ENCODE peak calls at places on chromosomes 13 and 19, in five cellular contexts. One of them, this sample, is unnamed.

GRCh38 chr19:21680679-21681078 is 86.7 kb downstream of the ZNF100 start:
- DNase-seq in sigmoid colon: no peak
- DNase-seq in tibial nerve: no peak
- DNase-seq in ovary: no peak
- DNase-seq in K562: no peak
- DNase-seq in this sample: no peak

GRCh38 chr19:35959040-35959967 is 23.1 kb downstream of the LRFN3 start:
- DNase-seq in sigmoid colon: no peak
- DNase-seq in tibial nerve: no peak
- DNase-seq in ovary: no peak
- DNase-seq in K562: peak
- DNase-seq in this sample: peak

GRCh38 chr19:48965806-48966540 is 864 bp downstream of the FTL start:
- DNase-seq in sigmoid colon: peak
- DNase-seq in tibial nerve: peak
- DNase-seq in ovary: peak
- DNase-seq in K562: peak
- DNase-seq in this sample: peak

GRCh38 chr19:48418317-48419064 is 25.0 kb downstream of the GRIN2D start:
- DNase-seq in sigmoid colon: no peak
- DNase-seq in tibial nerve: no peak
- DNase-seq in ovary: no peak
- DNase-seq in K562: peak
- DNase-seq in this sample: no peak

GRCh38 chr13:90374183-90374582 is 973.3 kb upstream of the MIR17HG start:
- DNase-seq in sigmoid colon: no peak
- DNase-seq in tibial nerve: no peak
- DNase-seq in ovary: no peak
- DNase-seq in K562: no peak
- DNase-seq in this sample: no peak

GRCh38 chr19:40718774-40719391 is 2.0 kb downstream of the ITPKC start:
- DNase-seq in sigmoid colon: peak
- DNase-seq in tibial nerve: peak
- DNase-seq in ovary: peak
- DNase-seq in K562: peak
- DNase-seq in this sample: peak

GRCh38 chr13:109159650-109160309 is 530.4 kb downstream of the MYO16 start:
- DNase-seq in sigmoid colon: no peak
- DNase-seq in tibial nerve: no peak
- DNase-seq in ovary: no peak
- DNase-seq in K562: no peak
- DNase-seq in this sample: no peak

GRCh38 chr19:48991823-48992570 is 1.1 kb downstream of the GYS1 start:
- DNase-seq in sigmoid colon: peak
- DNase-seq in tibial nerve: peak
- DNase-seq in ovary: peak
- DNase-seq in K562: peak
- DNase-seq in this sample: peak

GRCh38 chr13:95404141-95404882 is 103.1 kb upstream of the ABCC4 start:
- DNase-seq in sigmoid colon: peak
- DNase-seq in tibial nerve: peak
- DNase-seq in ovary: peak
- DNase-seq in K562: peak
- DNase-seq in this sample: peak

GRCh38 chr19:40133491-40133890 is 42.7 kb upstream of the ZNF780A start:
- DNase-seq in sigmoid colon: no peak
- DNase-seq in tibial nerve: no peak
- DNase-seq in ovary: no peak
- DNase-seq in K562: no peak
- DNase-seq in this sample: no peak

GRCh38 chr13:45817833-45818232 is 33.7 kb downstream of the SIAH3 start:
- DNase-seq in sigmoid colon: no peak
- DNase-seq in tibial nerve: no peak
- DNase-seq in ovary: no peak
- DNase-seq in K562: no peak
- DNase-seq in this sample: no peak

GRCh38 chr13:21069561-21070004 is 8.2 kb upstream of the LATS2 start:
- DNase-seq in sigmoid colon: peak
- DNase-seq in tibial nerve: peak
- DNase-seq in ovary: no peak
- DNase-seq in K562: no peak
- DNase-seq in this sample: no peak

GRCh38 chr19:48741222-48741999 is 1.0 kb upstream of the RASIP1 start:
- DNase-seq in sigmoid colon: no peak
- DNase-seq in tibial nerve: no peak
- DNase-seq in ovary: peak
- DNase-seq in K562: peak
- DNase-seq in this sample: peak

GRCh38 chr13:60094385-60095088 is 69.2 kb downstream of the DIAPH3 start:
- DNase-seq in sigmoid colon: no peak
- DNase-seq in tibial nerve: no peak
- DNase-seq in ovary: no peak
- DNase-seq in K562: no peak
- DNase-seq in this sample: no peak

GRCh38 chr19:945401-946252 is 19.8 kb downstream of the ARID3A start:
- DNase-seq in sigmoid colon: no peak
- DNase-seq in tibial nerve: no peak
- DNase-seq in ovary: no peak
- DNase-seq in K562: no peak
- DNase-seq in this sample: no peak

GRCh38 chr19:4464815-4465581 is 7.1 kb upstream of the HDGFL2 start:
- DNase-seq in sigmoid colon: no peak
- DNase-seq in tibial nerve: no peak
- DNase-seq in ovary: no peak
- DNase-seq in K562: no peak
- DNase-seq in this sample: no peak

DNA sequence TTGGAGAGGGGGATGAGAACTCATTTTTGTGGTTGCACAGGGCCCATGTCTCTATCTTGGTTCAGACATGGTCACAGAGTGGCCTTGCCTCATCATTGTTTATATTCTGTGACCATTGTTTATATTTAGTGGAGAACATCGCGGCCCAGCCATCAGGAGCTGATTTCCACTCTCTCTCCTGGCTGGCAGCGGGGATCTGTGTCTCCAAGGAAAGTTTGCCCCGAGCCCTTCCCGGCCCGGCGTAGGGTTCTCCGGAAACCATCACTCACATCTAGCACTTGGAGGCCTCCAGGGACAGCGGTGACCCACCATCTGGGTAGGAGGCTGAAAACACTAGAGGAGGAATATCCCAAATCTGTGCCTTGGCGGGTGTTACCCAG is 822 bp upstream of the ZNF358 start:
- DNase-seq in sigmoid colon: peak
- DNase-seq in tibial nerve: no peak
- DNase-seq in ovary: peak
- DNase-seq in K562: no peak
- DNase-seq in this sample: peak
- TF ChIP-seq EP300 in sigmoid colon: no peak
- TF ChIP-seq EP300 in tibial nerve: no peak
- TF ChIP-seq EP300 in ovary: no peak
- TF ChIP-seq EP300 in K562: no peak
- TF ChIP-seq EP300 in this sample: peak

DNA sequence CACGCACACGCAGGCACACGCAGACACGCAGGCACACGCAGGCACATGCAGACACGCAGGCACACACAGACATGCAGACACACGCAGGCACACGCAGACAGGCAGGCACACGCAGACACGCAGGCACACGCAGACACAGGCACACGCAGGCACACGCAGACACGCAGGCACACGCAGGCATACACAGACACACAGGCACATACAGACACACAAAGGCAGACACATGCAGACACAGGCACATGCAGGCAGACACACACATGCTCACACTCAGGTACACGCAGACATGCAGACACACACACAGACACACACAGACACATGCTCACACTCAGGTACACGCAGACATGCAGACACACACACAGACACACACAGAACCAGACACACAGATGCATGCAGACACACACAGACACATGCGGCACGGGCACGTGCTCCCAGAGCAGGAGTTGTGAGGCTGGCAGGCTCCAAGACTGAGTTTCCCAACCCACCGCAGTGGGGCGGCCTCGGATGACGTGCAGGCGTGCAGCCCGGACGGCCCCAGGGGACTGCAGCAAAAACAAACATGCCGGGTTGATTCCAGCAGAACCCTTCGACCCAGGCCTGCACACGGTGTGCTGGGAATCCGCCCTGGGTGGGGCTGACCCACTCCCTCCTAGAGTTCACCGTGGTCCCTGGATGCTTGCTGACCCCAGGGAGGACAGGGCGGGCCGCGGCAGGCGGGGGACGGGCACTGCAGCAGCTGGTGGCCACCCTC is 100.0 kb downstream of the GADD45B start:
- DNase-seq in sigmoid colon: peak
- DNase-seq in tibial nerve: peak
- DNase-seq in ovary: peak
- DNase-seq in K562: no peak
- DNase-seq in this sample: peak
- TF ChIP-seq EP300 in sigmoid colon: peak
- TF ChIP-seq EP300 in tibial nerve: peak
- TF ChIP-seq EP300 in ovary: peak
- TF ChIP-seq EP300 in K562: no peak
- TF ChIP-seq EP300 in this sample: no peak

DNA sequence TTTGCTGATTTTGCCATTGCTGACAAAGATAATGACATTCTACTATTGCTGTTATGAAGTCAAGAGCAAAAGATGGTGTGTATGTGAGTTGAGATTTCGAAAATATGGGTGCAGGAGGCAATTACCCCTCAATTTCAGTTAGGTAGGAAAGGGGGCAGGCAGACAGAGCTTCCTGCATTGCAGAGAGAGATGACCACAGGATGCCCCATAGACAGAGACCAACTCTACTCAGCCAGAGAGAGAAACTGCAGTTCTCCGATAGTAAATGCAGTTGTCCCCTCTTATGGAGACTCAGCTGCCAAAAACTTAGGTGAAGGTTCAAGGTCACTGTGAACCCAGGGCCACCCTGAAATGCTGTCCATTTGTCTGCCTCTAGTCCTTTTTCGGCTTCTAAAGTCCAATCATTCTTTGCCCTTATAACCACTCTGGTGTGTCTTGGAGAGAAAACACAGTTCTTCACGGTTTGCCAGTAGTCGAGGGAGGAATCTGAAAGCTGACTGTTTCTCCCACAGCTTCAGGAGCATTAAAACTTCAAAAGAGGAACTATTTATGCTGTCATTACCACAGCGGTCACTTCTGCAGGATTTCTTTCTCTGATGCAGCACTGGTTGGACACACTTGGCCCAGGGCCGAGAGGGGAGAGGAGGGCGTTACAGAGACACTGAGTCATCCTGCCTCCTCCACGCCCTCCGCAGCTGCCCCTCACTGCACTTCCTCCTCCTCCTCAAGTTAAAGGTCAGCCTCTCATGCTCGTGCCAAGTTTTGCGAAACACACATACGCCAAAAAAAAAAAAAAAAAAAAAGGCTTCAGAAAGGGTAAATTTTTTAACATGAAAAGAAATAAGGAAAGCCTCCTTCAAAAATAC is 264.3 kb downstream of the FOXO1 start:
- DNase-seq in sigmoid colon: peak
- DNase-seq in tibial nerve: peak
- DNase-seq in ovary: peak
- DNase-seq in K562: peak
- DNase-seq in this sample: peak
- TF ChIP-seq EP300 in sigmoid colon: no peak
- TF ChIP-seq EP300 in tibial nerve: peak
- TF ChIP-seq EP300 in ovary: no peak
- TF ChIP-seq EP300 in K562: no peak
- TF ChIP-seq EP300 in this sample: no peak

DNA sequence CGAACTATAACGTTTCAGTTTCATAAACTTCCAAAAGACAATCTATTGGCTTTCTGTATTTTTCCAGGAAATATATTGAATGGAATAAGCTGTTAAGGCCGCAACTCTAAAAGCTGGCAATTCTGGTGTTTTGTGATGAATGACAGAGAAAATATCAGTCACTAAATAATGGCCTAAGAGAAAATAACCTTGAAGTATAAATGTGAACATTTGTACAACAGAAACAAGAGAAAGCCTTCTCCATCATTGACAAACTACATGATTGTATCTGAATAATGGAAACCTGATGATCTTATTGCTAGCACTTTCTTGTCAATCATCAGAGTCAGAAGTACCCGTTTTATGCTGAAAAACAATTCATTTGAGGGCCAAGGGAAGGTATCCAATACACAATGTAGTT is 134.3 kb downstream of the TRPC4 start:
- DNase-seq in sigmoid colon: no peak
- DNase-seq in tibial nerve: no peak
- DNase-seq in ovary: no peak
- DNase-seq in K562: no peak
- DNase-seq in this sample: no peak
- TF ChIP-seq EP300 in sigmoid colon: no peak
- TF ChIP-seq EP300 in tibial nerve: no peak
- TF ChIP-seq EP300 in ovary: no peak
- TF ChIP-seq EP300 in K562: no peak
- TF ChIP-seq EP300 in this sample: no peak

DNA sequence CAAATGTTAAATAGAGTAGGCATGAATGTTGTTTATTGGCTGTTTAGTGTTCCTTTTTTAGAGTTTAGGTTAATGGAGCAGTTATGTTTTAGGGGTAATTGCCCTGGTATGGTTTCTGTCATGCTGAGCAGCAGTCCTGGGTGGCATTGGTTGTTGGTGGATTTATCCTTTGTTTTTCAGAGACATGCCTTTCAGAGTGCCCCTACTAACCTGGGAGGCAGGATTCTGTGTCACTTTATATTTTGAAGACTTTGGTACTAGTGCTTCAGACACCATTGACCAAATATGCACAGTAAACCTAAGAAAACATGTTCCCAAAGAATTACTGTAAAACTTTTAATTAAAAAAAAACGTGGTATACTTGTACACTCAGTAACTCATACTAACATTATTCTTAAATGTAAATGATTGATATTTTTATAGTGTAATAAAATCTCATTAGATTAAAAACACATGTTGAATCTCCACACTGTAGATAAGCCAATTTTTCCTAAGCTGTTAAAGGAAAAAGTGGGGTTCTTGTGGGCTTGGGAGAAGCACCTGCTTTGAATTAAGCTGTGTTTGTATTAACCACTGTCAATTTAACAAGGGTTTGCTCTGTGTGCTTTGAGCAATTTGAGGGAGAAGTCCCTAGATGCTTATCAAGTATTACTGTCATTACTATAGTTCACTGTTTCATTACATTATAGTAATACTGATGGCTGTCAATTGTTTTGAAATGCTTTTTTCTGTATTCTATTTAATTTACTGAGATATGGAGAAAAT is 133.2 kb downstream of the LMO7 start:
- DNase-seq in sigmoid colon: no peak
- DNase-seq in tibial nerve: no peak
- DNase-seq in ovary: no peak
- DNase-seq in K562: no peak
- DNase-seq in this sample: no peak
- TF ChIP-seq EP300 in sigmoid colon: no peak
- TF ChIP-seq EP300 in tibial nerve: no peak
- TF ChIP-seq EP300 in ovary: no peak
- TF ChIP-seq EP300 in K562: no peak
- TF ChIP-seq EP300 in this sample: no peak

This sample was measured in transverse colon.